ENCODE peak calls at places on chromosomes 12 and 14, in nine cellular contexts. Q is stomach, S is ovary, C is heart left ventricle, H is body of pancreas, X is transverse colon, N is IMR-90, F is HCT116, Z is adrenal gland. T is an unnamed sample.

GRCh38 chr12:43551971-43552559 is at the start of gene ADAMTS20:
- DNase-seq in F (no peak), N (peak; percentile 3), Q (no peak), H (no peak), Z (no peak), C (no peak), S (no peak), X (no peak), T (peak; percentile 2)

GRCh38 chr12:64194333-64195149 is 27.6 kb downstream of the KICS2 start:
- DNase-seq in S (no peak), N (no peak), H (no peak), C (no peak), Q (no peak), F (no peak), Z (no peak), X (no peak), T (no peak)

GRCh38 chr12:15629108-15629507 is 160.1 kb downstream of the EPS8 start:
- DNase-seq in C (peak; percentile 81), Z (peak; percentile 57), X (peak; percentile 64), H (peak; percentile 19), Q (peak; percentile 28), F (peak; percentile 94), S (peak; percentile 82), N (peak; percentile 98), T (peak; percentile 53)

GRCh38 chr12:21725731-21726130 is 48.8 kb downstream of the KCNJ8 start:
- DNase-seq in N (no peak), S (no peak), F (no peak), X (no peak), C (no peak), Z (no peak), Q (no peak), H (no peak), T (no peak)

GRCh38 chr14:61428261-61428660 is 106.9 kb downstream of the PRKCH start:
- DNase-seq in Z (no peak), H (no peak), C (no peak), S (no peak), X (no peak), F (no peak), N (no peak), Q (no peak), T (no peak)

GRCh38 chr12:104180389-104180788 is 35.2 kb upstream of the TXNRD1 start:
- DNase-seq in S (no peak), X (no peak), C (no peak), Z (no peak), Q (no peak), H (no peak), N (no peak), F (no peak), T (no peak)

GRCh38 chr12:123485756-123486155 is 27.8 kb downstream of the SNRNP35 start:
- DNase-seq in Q (no peak), S (no peak), Z (no peak), N (no peak), H (no peak), F (no peak), X (no peak), C (no peak), T (no peak)

GRCh38 chr12:117068492-117068891 is 30.7 kb downstream of the TESC start:
- DNase-seq in Q (no peak), C (no peak), S (no peak), H (no peak), Z (no peak), F (no peak), X (no peak), N (no peak), T (no peak)

GRCh38 chr12:46470039-46470627 is 97.6 kb upstream of the SLC38A2 start:
- DNase-seq in S (no peak), X (no peak), Q (no peak), H (no peak), N (no peak), F (no peak), C (no peak), Z (no peak), T (no peak)

GRCh38 chr12:46472144-46472705 is 99.7 kb upstream of the SLC38A2 start:
- DNase-seq in N (no peak), F (no peak), Q (no peak), C (no peak), H (no peak), X (no peak), Z (no peak), S (no peak), T (no peak)

GRCh38 chr12:46470975-46471374 is 98.4 kb upstream of the SLC38A2 start:
- DNase-seq in Q (no peak), X (no peak), N (peak; percentile 67), F (peak; percentile 86), Z (no peak), H (no peak), C (no peak), S (no peak), T (no peak)

GRCh38 chr12:46472893-46473633 is 100.5 kb upstream of the SLC38A2 start:
- DNase-seq in X (no peak), H (no peak), C (peak; percentile 42), F (no peak), N (peak; percentile 76), S (no peak), Q (no peak), Z (peak; percentile 35), T (no peak)

DNA sequence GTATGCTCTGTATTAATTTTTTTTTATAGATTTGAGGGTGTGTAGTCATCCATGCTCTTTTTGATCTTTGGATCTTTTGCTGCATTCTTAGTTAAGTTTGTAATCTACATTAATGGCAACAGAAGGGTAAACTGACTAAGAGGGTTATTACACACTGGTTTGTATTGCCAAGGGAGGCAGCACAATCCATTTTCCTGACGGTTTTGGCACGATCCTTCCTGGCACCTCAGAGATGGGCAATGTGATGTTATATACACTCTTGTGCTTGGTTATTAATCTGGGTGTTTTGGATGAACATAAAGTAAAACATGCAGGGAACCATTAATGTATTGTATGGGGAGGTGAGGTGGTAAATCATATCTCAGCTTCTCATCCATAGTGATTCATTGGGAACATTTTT is 98.8 kb upstream of the SLC38A2 start:
- DNase-seq in C (no peak), H (no peak), S (no peak), Z (no peak), Q (no peak), N (no peak), X (no peak), F (no peak), T (no peak)
- TF ChIP-seq POLR2A in C (no peak), H (no peak), S (no peak), Z (no peak), Q (no peak), N (no peak), X (no peak), F (no peak), T (no peak)

GRCh38 chr12:124917135-124917840 is 2.8 kb upstream of the UBC start:
- DNase-seq in X (peak; percentile 97), S (peak; percentile 96), C (peak; percentile 98), F (peak; percentile 99), Z (peak; percentile 99), Q (peak; percentile 96), N (peak; percentile 100), H (peak; percentile 97), T (no peak)

GRCh38 chr12:124917841-124918621 is 3.6 kb upstream of the UBC start:
- DNase-seq in Z (peak; percentile 9), X (no peak), C (no peak), F (no peak), H (no peak), N (peak; percentile 21), S (no peak), Q (no peak), T (no peak)

GRCh38 chr12:124915249-124916236 is 1.1 kb upstream of the UBC start:
- DNase-seq in S (peak; percentile 54), Q (peak; percentile 60), Z (peak; percentile 62), N (peak; percentile 21), C (peak; percentile 60), X (peak; percentile 73), H (peak; percentile 55), F (no peak), T (no peak)

GRCh38 chr12:124914392-124915248 is at the start of gene UBC:
- DNase-seq in H (peak; percentile 94), F (peak; percentile 87), Z (peak; percentile 92), C (peak; percentile 94), S (peak; percentile 94), X (peak; percentile 95), N (peak; percentile 92), Q (peak; percentile 93), T (no peak)

GRCh38 chr12:124916370-124917134 is 2.1 kb upstream of the UBC start:
- DNase-seq in H (peak; percentile 72), S (peak; percentile 67), F (peak; percentile 90), Z (peak; percentile 88), Q (peak; percentile 83), C (peak; percentile 76), X (peak; percentile 84), N (peak; percentile 93), T (no peak)
- TF ChIP-seq POLR2A in H (no peak), S (no peak), F (no peak), Z (peak; percentile 87), Q (peak; percentile 49), C (no peak), X (peak; percentile 57), N (no peak), T (no peak)

GRCh38 chr12:31726575-31726974 is 2.2 kb downstream of the AMN1 start:
- DNase-seq in S (no peak), F (no peak), N (no peak), H (no peak), X (no peak), Q (no peak), Z (no peak), C (no peak), T (no peak)

GRCh38 chr12:31727197-31727596 is 1.6 kb downstream of the AMN1 start:
- DNase-seq in X (no peak), S (no peak), N (no peak), C (no peak), F (no peak), Q (no peak), H (no peak), Z (no peak), T (no peak)

GRCh38 chr12:31728289-31728916 is 418 bp downstream of the AMN1 start:
- DNase-seq in Q (peak; percentile 47), N (no peak), Z (peak; percentile 67), S (no peak), C (peak; percentile 46), F (no peak), X (peak; percentile 62), H (peak; percentile 57), T (peak; percentile 65)

GRCh38 chr12:31729728-31730127 is 907 bp upstream of the AMN1 start:
- DNase-seq in H (no peak), X (no peak), Z (no peak), Q (no peak), S (no peak), N (no peak), F (no peak), C (no peak), T (no peak)

DNA sequence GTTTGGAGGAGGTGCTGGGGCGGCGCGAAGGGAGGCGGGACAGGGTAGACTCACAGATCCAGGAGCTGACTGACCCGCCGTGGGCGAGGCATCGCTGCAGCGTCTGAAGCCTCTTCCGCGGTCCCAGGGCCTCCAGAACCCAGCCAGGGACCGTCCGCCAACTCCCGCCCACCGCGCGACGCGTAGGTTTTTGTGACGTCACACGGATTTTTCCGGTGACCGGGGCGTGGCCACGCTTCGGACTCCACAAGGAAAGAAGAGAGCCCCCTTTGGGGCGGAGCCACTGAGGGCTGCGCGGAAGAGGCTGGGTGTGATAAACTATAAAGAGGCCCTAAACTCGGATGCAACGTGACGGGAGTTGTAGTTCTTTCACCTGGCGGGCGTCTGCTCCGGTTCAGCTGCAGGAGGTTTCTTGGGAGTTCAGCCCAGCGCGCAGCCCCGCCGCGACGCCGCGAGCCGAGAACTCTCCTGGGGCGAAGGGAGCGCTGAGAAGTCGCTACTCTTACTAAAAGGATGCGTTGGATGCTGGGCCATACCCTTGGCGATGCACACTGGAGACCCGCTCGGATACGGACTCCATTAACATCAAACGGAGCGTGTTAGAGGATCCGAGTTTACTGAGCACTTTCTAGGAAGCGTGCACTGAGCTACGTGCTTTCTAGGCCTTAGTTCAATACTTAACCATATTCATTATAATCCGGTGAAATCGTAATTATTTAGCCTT is at the start of gene AMN1:
- DNase-seq in S (peak; percentile 99), C (peak; percentile 98), H (peak; percentile 100), F (peak; percentile 96), Z (peak; percentile 98), Q (peak; percentile 100), N (peak; percentile 99), X (peak; percentile 100), T (peak; percentile 99)
- TF ChIP-seq POLR2A in S (peak; percentile 58), C (no peak), H (peak; percentile 85), F (no peak), Z (peak; percentile 94), Q (peak; percentile 11), N (peak; percentile 71), X (peak; percentile 81), T (peak; percentile 80)

DNA sequence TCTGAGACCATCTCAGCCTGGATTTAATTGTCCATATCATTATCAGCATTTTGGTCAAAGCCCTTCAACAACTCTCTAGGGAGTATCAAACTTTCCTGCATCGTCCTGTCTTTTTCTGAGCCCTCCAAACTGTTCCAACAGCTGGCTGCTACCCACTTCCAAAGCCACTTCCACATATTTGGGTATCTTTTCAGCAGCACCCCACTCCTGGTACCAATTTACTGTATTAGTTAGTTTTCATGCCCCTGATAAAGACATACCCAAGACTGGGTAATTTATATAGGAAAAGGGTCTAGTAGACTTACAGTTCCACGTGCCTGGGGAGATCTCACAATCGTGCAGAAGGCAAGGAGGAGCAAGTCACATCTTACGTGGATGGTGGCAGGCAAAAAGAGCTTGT is 33.1 kb upstream of the YBX3 start:
- DNase-seq in Z (no peak), F (no peak), S (no peak), Q (no peak), C (no peak), H (no peak), X (no peak), N (no peak), T (no peak)
- TF ChIP-seq POLR2A in Z (no peak), F (no peak), S (no peak), Q (no peak), C (no peak), H (no peak), X (no peak), N (no peak), T (no peak)

T was measured in erythroblast.